ENCODE peak calls at places on chromosomes 1 and 21, in four cellular contexts. One of them, this sample, is unnamed.

GRCh38 chr1:32741417-32742131 is 39.0 kb upstream of the SYNC start:
- DNase-seq in left ventricle myocardium inferior: no peak
- DNase-seq in A673: no peak
- DNase-seq in uterus: no peak
- DNase-seq in this sample: no peak

GRCh38 chr21:42472521-42472920 is 23.5 kb downstream of the RSPH1 start:
- DNase-seq in uterus: no peak
- DNase-seq in left ventricle myocardium inferior: no peak
- DNase-seq in A673: no peak
- DNase-seq in this sample: no peak

GRCh38 chr1:94537254-94537653 is 4.3 kb downstream of the F3 start:
- DNase-seq in A673: no peak
- DNase-seq in left ventricle myocardium inferior: no peak
- DNase-seq in uterus: no peak
- DNase-seq in this sample: no peak

GRCh38 chr1:192788184-192788583 is 20.7 kb upstream of the RGS2 start:
- DNase-seq in uterus: peak; percentile 87
- DNase-seq in A673: peak; percentile 92
- DNase-seq in left ventricle myocardium inferior: no peak
- DNase-seq in this sample: no peak

GRCh38 chr1:154536570-154536969 is 21.9 kb downstream of the UBE2Q1 start:
- DNase-seq in A673: no peak
- DNase-seq in uterus: no peak
- DNase-seq in left ventricle myocardium inferior: no peak
- DNase-seq in this sample: no peak

GRCh38 chr1:156502749-156503671 is 2.4 kb upstream of the MEF2D start:
- DNase-seq in left ventricle myocardium inferior: peak; percentile 84
- DNase-seq in uterus: peak; percentile 89
- DNase-seq in A673: no peak
- DNase-seq in this sample: peak; percentile 44

GRCh38 chr1:228464487-228464983 is 22.6 kb upstream of the RNF187 start:
- DNase-seq in A673: peak; percentile 90
- DNase-seq in left ventricle myocardium inferior: peak; percentile 57
- DNase-seq in uterus: peak; percentile 42
- DNase-seq in this sample: no peak

GRCh38 chr1:223620297-223620900 is 45.1 kb downstream of the CAPN8 start:
- DNase-seq in uterus: no peak
- DNase-seq in A673: no peak
- DNase-seq in left ventricle myocardium inferior: no peak
- DNase-seq in this sample: no peak

GRCh38 chr1:34280509-34280908 is 103.8 kb downstream of the C1orf94 start:
- DNase-seq in A673: no peak
- DNase-seq in uterus: no peak
- DNase-seq in left ventricle myocardium inferior: no peak
- DNase-seq in this sample: no peak

GRCh38 chr1:65174585-65174984 is 26.6 kb downstream of the AK4 start:
- DNase-seq in uterus: peak; percentile 29
- DNase-seq in left ventricle myocardium inferior: peak; percentile 57
- DNase-seq in A673: peak; percentile 25
- DNase-seq in this sample: no peak

GRCh38 chr1:56295949-56296929 is 283.1 kb downstream of the PLPP3 start:
- DNase-seq in left ventricle myocardium inferior: no peak
- DNase-seq in uterus: no peak
- DNase-seq in A673: no peak
- DNase-seq in this sample: peak; percentile 51

GRCh38 chr1:90074555-90075315 is 79.8 kb downstream of the ZNF326 start:
- DNase-seq in A673: peak; percentile 59
- DNase-seq in uterus: no peak
- DNase-seq in left ventricle myocardium inferior: no peak
- DNase-seq in this sample: no peak

GRCh38 chr1:24201941-24202440 is 14.9 kb upstream of the IFNLR1 start:
- DNase-seq in left ventricle myocardium inferior: peak; percentile 62
- DNase-seq in A673: peak; percentile 84
- DNase-seq in uterus: peak; percentile 86
- DNase-seq in this sample: peak; percentile 80

GRCh38 chr1:222234351-222234750 is 313.6 kb downstream of the HHIPL2 start:
- DNase-seq in uterus: no peak
- DNase-seq in A673: no peak
- DNase-seq in left ventricle myocardium inferior: no peak
- DNase-seq in this sample: no peak

GRCh38 chr1:233614173-233614742 is 352 bp downstream of the KCNK1 start:
- DNase-seq in uterus: peak; percentile 32
- DNase-seq in left ventricle myocardium inferior: peak; percentile 19
- DNase-seq in A673: peak; percentile 12
- DNase-seq in this sample: no peak

GRCh38 chr1:23868848-23869450 is 859 bp upstream of the FUCA1 start:
- DNase-seq in left ventricle myocardium inferior: no peak
- DNase-seq in uterus: no peak
- DNase-seq in A673: no peak
- DNase-seq in this sample: peak; percentile 74

GRCh38 chr1:19210772-19211549 is 895 bp upstream of the UBR4 start:
- DNase-seq in left ventricle myocardium inferior: no peak
- DNase-seq in uterus: no peak
- DNase-seq in A673: no peak
- DNase-seq in this sample: peak; percentile 68

GRCh38 chr1:221715321-221716169 is 26.3 kb downstream of the DUSP10 start:
- DNase-seq in A673: peak; percentile 1
- DNase-seq in left ventricle myocardium inferior: no peak
- DNase-seq in uterus: no peak
- DNase-seq in this sample: no peak

GRCh38 chr21:41953249-41953830 is 478 bp downstream of the C2CD2 start:
- DNase-seq in left ventricle myocardium inferior: peak; percentile 36
- DNase-seq in A673: no peak
- DNase-seq in uterus: no peak
- DNase-seq in this sample: no peak

GRCh38 chr21:45329261-45330074 is 41.8 kb upstream of the POFUT2 start:
- DNase-seq in uterus: no peak
- DNase-seq in left ventricle myocardium inferior: peak; percentile 11
- DNase-seq in A673: no peak
- DNase-seq in this sample: no peak

GRCh38 chr1:211229365-211229759 is 29.8 kb upstream of the RCOR3 start:
- DNase-seq in A673: no peak
- DNase-seq in uterus: no peak
- DNase-seq in left ventricle myocardium inferior: no peak
- DNase-seq in this sample: no peak

GRCh38 chr1:39287541-39287940 is 83.0 kb downstream of the MACF1 start:
- DNase-seq in left ventricle myocardium inferior: no peak
- DNase-seq in uterus: no peak
- DNase-seq in A673: no peak
- DNase-seq in this sample: no peak

GRCh38 chr1:214801191-214801590 is 198.2 kb downstream of the CENPF start:
- DNase-seq in left ventricle myocardium inferior: no peak
- DNase-seq in A673: no peak
- DNase-seq in uterus: no peak
- DNase-seq in this sample: no peak

GRCh38 chr21:26961704-26962103 is 5.2 kb downstream of the ADAMTS5 start:
- DNase-seq in left ventricle myocardium inferior: no peak
- DNase-seq in uterus: no peak
- DNase-seq in A673: peak; percentile 61
- DNase-seq in this sample: peak; percentile 41

GRCh38 chr21:46604975-46605758 is at the start of gene S100B:
- DNase-seq in uterus: no peak
- DNase-seq in left ventricle myocardium inferior: no peak
- DNase-seq in A673: peak; percentile 42
- DNase-seq in this sample: no peak
- H3K4me1 ChIP-seq in uterus: no peaks in the 10 kb centered on the region
- H3K4me1 ChIP-seq in left ventricle myocardium inferior: peaks cover 1% of the 10 kb centered on the region
- H3K4me1 ChIP-seq in A673: peaks cover 8% of the 10 kb centered on the region
- H3K4me1 ChIP-seq in this sample: peaks cover 15% of the 10 kb centered on the region

GRCh38 chr21:25307489-25307888 is 299.8 kb downstream of the MRPL39 start:
- DNase-seq in left ventricle myocardium inferior: no peak
- DNase-seq in uterus: no peak
- DNase-seq in A673: no peak
- DNase-seq in this sample: no peak
- H3K4me3 ChIP-seq in left ventricle myocardium inferior: no peak overlapping the region
- H3K4me3 ChIP-seq in uterus: no peak overlapping the region
- H3K4me3 ChIP-seq in A673: no peak overlapping the region
- H3K4me3 ChIP-seq in this sample: no peak overlapping the region

DNA sequence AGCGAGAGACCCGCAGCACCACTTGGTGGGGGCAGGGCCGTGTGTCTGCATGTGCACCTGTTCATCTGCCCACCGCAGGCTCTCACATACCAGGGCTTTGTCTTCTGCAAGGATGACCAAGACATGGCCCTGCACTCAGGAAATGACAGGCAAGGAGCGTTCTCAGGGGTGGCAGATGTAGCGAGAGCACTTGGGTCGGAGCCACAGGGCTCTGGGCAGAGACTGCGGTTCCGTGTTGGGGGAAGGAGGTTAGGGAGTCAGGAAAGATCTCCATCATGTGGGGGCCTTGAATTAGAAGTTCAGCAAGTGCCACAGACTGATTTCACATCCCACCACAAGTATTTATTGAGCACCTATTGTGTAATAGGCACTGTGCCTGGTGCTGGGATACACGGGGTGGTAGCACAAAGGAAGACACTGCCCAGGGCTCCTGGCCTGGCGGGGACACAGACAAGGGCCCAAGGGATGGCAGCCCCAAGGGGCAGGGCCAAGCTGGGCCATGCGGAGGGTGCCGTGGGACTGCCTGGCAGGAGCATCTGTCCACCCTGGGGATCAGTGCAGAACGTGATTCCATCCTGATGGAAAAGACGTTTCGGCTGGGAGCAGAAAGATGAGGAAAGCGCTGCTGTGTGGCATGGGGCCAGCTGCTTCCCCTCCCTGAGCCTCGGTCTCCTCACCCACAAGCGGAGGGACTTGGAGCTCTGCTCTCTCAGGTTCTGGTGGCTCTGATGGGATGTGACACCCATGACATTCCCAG is 11.4 kb upstream of the SPSB1 start:
- DNase-seq in A673: no peak
- DNase-seq in uterus: no peak
- DNase-seq in left ventricle myocardium inferior: no peak
- DNase-seq in this sample: no peak
- H3K4me1 ChIP-seq in A673: peaks cover 6% of the 10 kb centered on the region
- H3K4me1 ChIP-seq in uterus: no peaks in the 10 kb centered on the region
- H3K4me1 ChIP-seq in left ventricle myocardium inferior: peaks cover 12% of the 10 kb centered on the region
- H3K4me1 ChIP-seq in this sample: no peaks in the 10 kb centered on the region

GRCh38 chr1:52603301-52603675 is 1.1 kb downstream of the GPX7 start:
- DNase-seq in uterus: no peak
- DNase-seq in left ventricle myocardium inferior: no peak
- DNase-seq in A673: no peak
- DNase-seq in this sample: peak; percentile 45
- H3K4me3 ChIP-seq in uterus: peak overlapping the region; percentile 35
- H3K4me3 ChIP-seq in left ventricle myocardium inferior: peak overlapping the region; percentile 73
- H3K4me3 ChIP-seq in A673: peak overlapping the region; percentile 61
- H3K4me3 ChIP-seq in this sample: peak overlapping the region; percentile 87

GRCh38 chr1:36154335-36154734 is 1.6 kb upstream of the MAP7D1 start:
- DNase-seq in left ventricle myocardium inferior: no peak
- DNase-seq in uterus: no peak
- DNase-seq in A673: no peak
- DNase-seq in this sample: no peak

GRCh38 chr1:36153476-36153875 is 2.5 kb upstream of the MAP7D1 start:
- DNase-seq in left ventricle myocardium inferior: no peak
- DNase-seq in uterus: no peak
- DNase-seq in A673: no peak
- DNase-seq in this sample: no peak

GRCh38 chr1:36155560-36156328 is at the start of gene MAP7D1:
- DNase-seq in uterus: peak; percentile 91
- DNase-seq in left ventricle myocardium inferior: peak; percentile 90
- DNase-seq in A673: peak; percentile 90
- DNase-seq in this sample: peak; percentile 92

GRCh38 chr1:36156329-36157114 is 562 bp downstream of the MAP7D1 start:
- DNase-seq in left ventricle myocardium inferior: peak; percentile 77
- DNase-seq in A673: peak; percentile 72
- DNase-seq in uterus: peak; percentile 74
- DNase-seq in this sample: peak; percentile 81

DNA sequence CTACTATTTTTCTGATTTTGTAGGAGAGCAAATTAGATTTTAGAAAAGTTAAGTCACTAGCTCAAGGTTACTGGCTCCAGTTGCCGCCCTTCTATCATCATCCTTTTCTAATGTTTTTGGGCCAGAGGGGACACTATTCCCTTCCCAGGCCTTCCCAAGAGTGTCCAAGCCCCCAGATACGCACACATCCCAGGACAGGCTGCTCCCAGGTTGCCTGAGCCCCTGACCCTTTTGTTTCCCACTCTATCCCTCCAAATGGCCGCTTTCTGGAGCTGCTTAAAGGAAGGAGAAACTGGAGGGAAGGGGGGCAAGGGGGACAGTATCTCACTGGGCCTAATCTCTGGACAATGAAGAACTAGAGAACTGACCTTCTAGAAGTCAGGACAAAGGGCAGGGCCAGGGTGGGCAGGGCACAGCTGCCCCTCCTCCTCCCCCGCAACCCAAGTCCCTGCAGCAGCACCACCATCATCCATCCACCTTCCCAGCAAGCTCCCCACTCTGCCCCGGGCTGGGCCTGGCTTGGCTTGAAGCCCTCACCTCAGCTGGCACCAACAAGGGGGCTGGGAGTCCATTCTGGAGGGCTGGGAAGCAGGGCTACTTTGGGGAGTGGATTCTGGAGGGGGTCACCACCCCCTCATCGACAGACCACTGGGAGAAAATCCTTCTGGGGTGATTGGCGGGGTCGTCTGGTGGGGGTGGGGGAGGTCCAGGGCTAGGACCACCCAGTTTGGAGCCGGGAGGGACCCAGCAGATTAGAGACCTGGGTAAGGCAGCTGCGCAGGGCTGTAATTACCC is 998 bp upstream of the MAP7D1 start:
- DNase-seq in left ventricle myocardium inferior: peak; percentile 67
- DNase-seq in A673: no peak
- DNase-seq in uterus: peak; percentile 44
- DNase-seq in this sample: no peak
- H3K4me1 ChIP-seq in left ventricle myocardium inferior: peaks cover 87% of the 10 kb centered on the region
- H3K4me1 ChIP-seq in A673: peaks cover 52% of the 10 kb centered on the region
- H3K4me1 ChIP-seq in uterus: peaks cover 15% of the 10 kb centered on the region
- H3K4me1 ChIP-seq in this sample: peaks cover 57% of the 10 kb centered on the region

This sample was measured in Karpas-422.